ENCODE peak calls at places on chromosomes 3 and 15, in four cellular contexts. T, G, F and I are unnamed samples.

GRCh38 chr3:169940486-169941181 is 26.0 kb upstream of the SEC62 start:
- DNase-seq in F (no peak), G (no peak), T (no peak), I (no peak)

GRCh38 chr15:79122943-79123342 is 32.4 kb upstream of the RASGRF1 start:
- DNase-seq in T (no peak), G (no peak), F (no peak), I (no peak)

GRCh38 chr3:15055019-15055557 is 10.0 kb downstream of the MRPS25 start:
- DNase-seq in F (no peak), G (no peak), T (peak; percentile 31), I (no peak)

GRCh38 chr15:44034334-44034733 is 160.7 kb downstream of the FRMD5 start:
- DNase-seq in T (peak; percentile 13), G (no peak), F (no peak), I (no peak)

GRCh38 chr3:24521306-24522154 is 26.9 kb upstream of the THRB start:
- DNase-seq in F (peak; percentile 64), T (peak; percentile 59), G (peak; percentile 85), I (peak; percentile 67)

GRCh38 chr3:10518506-10519150 is 13.2 kb upstream of the ATP2B2 start:
- DNase-seq in F (no peak), G (peak; percentile 79), T (peak; percentile 68), I (no peak)

GRCh38 chr3:12180218-12180617 is 21.5 kb upstream of the TIMP4 start:
- DNase-seq in T (peak; percentile 79), G (peak; percentile 73), F (no peak), I (no peak)

GRCh38 chr3:152786977-152787681 is 47.8 kb upstream of the P2RY1 start:
- DNase-seq in F (no peak), G (no peak), T (peak; percentile 2), I (no peak)